ENCODE peak calls at places on chromosomes 4 and X, in seven cellular contexts. One of them, this sample, is unnamed.
A peak's percentile ranks its signal among the peaks of the same experiment; 100 is the strongest.

GRCh38 chr4:89298160-89298559 is 9.4 kb downstream of the GPRIN3 start:
- DNase-seq in ovary: no peak
- DNase-seq in body of pancreas: no peak
- DNase-seq in stomach: no peak
- DNase-seq in prostate gland: no peak
- DNase-seq in breast epithelium: no peak
- DNase-seq in esophagus muscularis mucosa: no peak
- DNase-seq in this sample: peak; percentile 56

GRCh38 chr4:137124278-137124932 is 407.9 kb downstream of the PCDH18 start:
- DNase-seq in ovary: no peak
- DNase-seq in body of pancreas: no peak
- DNase-seq in stomach: no peak
- DNase-seq in prostate gland: no peak
- DNase-seq in breast epithelium: no peak
- DNase-seq in esophagus muscularis mucosa: no peak
- DNase-seq in this sample: no peak

GRCh38 chrX:6729581-6729980 is 194.7 kb upstream of the VCX3A start:
- DNase-seq in ovary: no peak
- DNase-seq in body of pancreas: no peak
- DNase-seq in stomach: peak; percentile 33
- DNase-seq in prostate gland: no peak
- DNase-seq in breast epithelium: no peak
- DNase-seq in esophagus muscularis mucosa: no peak
- DNase-seq in this sample: no peak

GRCh38 chr4:180751009-180751408 is 1492.2 kb upstream of the TENM3 start:
- DNase-seq in ovary: no peak
- DNase-seq in body of pancreas: no peak
- DNase-seq in stomach: no peak
- DNase-seq in prostate gland: no peak
- DNase-seq in breast epithelium: no peak
- DNase-seq in esophagus muscularis mucosa: no peak
- DNase-seq in this sample: no peak

GRCh38 chr4:80840396-80840795 is 190.1 kb upstream of the BMP3 start:
- DNase-seq in ovary: no peak
- DNase-seq in body of pancreas: no peak
- DNase-seq in stomach: no peak
- DNase-seq in prostate gland: no peak
- DNase-seq in breast epithelium: no peak
- DNase-seq in esophagus muscularis mucosa: no peak
- DNase-seq in this sample: no peak

GRCh38 chr4:27861381-27861787 is 1000.7 kb downstream of the STIM2 start:
- DNase-seq in ovary: no peak
- DNase-seq in body of pancreas: peak; percentile 13
- DNase-seq in stomach: peak; percentile 48
- DNase-seq in prostate gland: peak; percentile 17
- DNase-seq in breast epithelium: no peak
- DNase-seq in esophagus muscularis mucosa: no peak
- DNase-seq in this sample: no peak

GRCh38 chr4:86543560-86544312 is 50.4 kb upstream of the PTPN13 start:
- DNase-seq in ovary: no peak
- DNase-seq in body of pancreas: no peak
- DNase-seq in stomach: no peak
- DNase-seq in prostate gland: no peak
- DNase-seq in breast epithelium: no peak
- DNase-seq in esophagus muscularis mucosa: no peak
- DNase-seq in this sample: no peak

GRCh38 chr4:138110815-138111214 is 131.3 kb downstream of the SLC7A11 start:
- DNase-seq in ovary: no peak
- DNase-seq in body of pancreas: no peak
- DNase-seq in stomach: no peak
- DNase-seq in prostate gland: no peak
- DNase-seq in breast epithelium: no peak
- DNase-seq in esophagus muscularis mucosa: no peak
- DNase-seq in this sample: no peak

GRCh38 chr4:184163813-184164212 is 53.9 kb downstream of the ENPP6 start:
- DNase-seq in ovary: no peak
- DNase-seq in body of pancreas: peak; percentile 73
- DNase-seq in stomach: peak; percentile 77
- DNase-seq in prostate gland: peak; percentile 35
- DNase-seq in breast epithelium: no peak
- DNase-seq in esophagus muscularis mucosa: peak; percentile 86
- DNase-seq in this sample: peak; percentile 55

GRCh38 chrX:70289793-70290770 is at the start of the genes KIF4A and PDZD11:
- DNase-seq in ovary: peak; percentile 68
- DNase-seq in body of pancreas: peak; percentile 81
- DNase-seq in stomach: peak; percentile 77
- DNase-seq in prostate gland: peak; percentile 45
- DNase-seq in breast epithelium: peak; percentile 76
- DNase-seq in esophagus muscularis mucosa: peak; percentile 92
- DNase-seq in this sample: peak; percentile 86
- TF ChIP-seq POLR2A in ovary: no peak
- TF ChIP-seq POLR2A in body of pancreas: peak; percentile 35
- TF ChIP-seq POLR2A in stomach: no peak
- TF ChIP-seq POLR2A in prostate gland: no peak
- TF ChIP-seq POLR2A in breast epithelium: no peak
- TF ChIP-seq POLR2A in esophagus muscularis mucosa: no peak
- TF ChIP-seq POLR2A in this sample: peak; percentile 38

DNA sequence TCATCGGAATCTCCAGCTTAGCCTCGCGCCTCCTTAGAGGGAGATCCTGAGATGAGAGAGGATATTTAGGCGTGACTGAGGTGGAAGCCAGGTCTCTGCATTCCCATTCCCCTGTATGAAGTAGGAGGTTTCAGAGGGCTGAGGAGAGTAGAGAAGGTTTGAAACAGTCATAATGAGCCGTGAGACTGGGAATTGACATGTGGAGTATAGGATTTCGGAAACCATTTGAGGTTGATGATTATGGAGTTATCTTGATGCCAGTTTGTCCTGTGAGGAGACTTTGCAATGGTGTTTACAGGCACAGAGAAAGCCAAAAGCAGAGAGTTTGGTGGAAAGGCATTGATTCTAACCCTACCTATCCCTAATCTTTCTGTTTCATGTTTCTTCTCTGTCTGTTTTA is 2.0 kb downstream of the CHST7 start:
- DNase-seq in ovary: no peak
- DNase-seq in body of pancreas: no peak
- DNase-seq in stomach: no peak
- DNase-seq in prostate gland: no peak
- DNase-seq in breast epithelium: no peak
- DNase-seq in esophagus muscularis mucosa: no peak
- DNase-seq in this sample: no peak
- H3K27ac ChIP-seq in ovary: peak overlapping the region; percentile 52
- H3K27ac ChIP-seq in body of pancreas: no peak overlapping the region
- H3K27ac ChIP-seq in stomach: peak overlapping the region; percentile 74
- H3K27ac ChIP-seq in prostate gland: no peak overlapping the region
- H3K27ac ChIP-seq in breast epithelium: peak overlapping the region; percentile 61
- H3K27ac ChIP-seq in esophagus muscularis mucosa: peak overlapping the region; percentile 75
- H3K27ac ChIP-seq in this sample: no peak overlapping the region

DNA sequence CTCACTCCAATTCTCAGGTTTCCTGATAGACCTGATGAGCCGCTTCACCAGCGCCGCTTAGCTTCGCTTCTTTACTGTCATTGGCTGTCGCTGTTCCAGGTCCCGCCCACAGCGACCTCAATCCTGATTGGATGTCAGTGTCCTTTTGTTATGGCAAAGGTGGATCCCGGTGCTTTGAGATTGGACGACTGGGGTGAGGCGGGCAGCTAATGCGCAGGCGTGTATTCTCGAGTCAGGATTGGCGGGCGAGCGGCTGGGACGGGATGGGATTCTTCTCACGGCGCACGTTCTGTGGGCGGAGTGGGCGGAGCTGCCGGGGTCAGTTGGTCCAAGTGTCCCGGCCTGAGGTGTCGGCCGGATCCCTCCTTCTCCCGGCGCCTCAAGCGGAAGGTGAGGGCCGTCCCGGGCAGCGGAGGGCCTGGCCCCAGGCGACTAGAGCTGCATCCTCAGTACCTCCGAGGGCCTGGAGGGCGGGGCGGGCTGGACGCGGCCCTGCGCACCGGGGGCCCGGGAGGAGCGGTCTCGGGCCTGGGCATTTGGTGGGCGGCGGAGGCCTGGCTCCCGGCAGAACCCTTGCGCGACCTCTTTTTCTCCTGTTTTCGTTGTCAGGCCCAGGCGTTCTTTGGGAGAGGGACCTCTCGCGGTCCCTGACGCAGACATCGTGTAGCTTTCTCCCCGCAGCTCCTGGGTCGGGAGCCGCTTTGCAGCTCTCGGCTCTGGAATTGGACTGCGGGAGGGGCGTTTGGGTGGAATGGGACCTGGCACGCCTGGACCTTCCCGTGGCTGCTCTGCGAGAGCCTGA is at the start of gene SCOC:
- DNase-seq in ovary: peak; percentile 98
- DNase-seq in body of pancreas: peak; percentile 98
- DNase-seq in stomach: peak; percentile 99
- DNase-seq in prostate gland: peak; percentile 100
- DNase-seq in breast epithelium: peak; percentile 99
- DNase-seq in esophagus muscularis mucosa: peak; percentile 100
- DNase-seq in this sample: peak; percentile 99
- TF ChIP-seq POLR2A in ovary: peak; percentile 57
- TF ChIP-seq POLR2A in body of pancreas: peak; percentile 81
- TF ChIP-seq POLR2A in stomach: no peak
- TF ChIP-seq POLR2A in prostate gland: peak; percentile 53
- TF ChIP-seq POLR2A in breast epithelium: peak; percentile 45
- TF ChIP-seq POLR2A in esophagus muscularis mucosa: no peak
- TF ChIP-seq POLR2A in this sample: peak; percentile 49

DNA sequence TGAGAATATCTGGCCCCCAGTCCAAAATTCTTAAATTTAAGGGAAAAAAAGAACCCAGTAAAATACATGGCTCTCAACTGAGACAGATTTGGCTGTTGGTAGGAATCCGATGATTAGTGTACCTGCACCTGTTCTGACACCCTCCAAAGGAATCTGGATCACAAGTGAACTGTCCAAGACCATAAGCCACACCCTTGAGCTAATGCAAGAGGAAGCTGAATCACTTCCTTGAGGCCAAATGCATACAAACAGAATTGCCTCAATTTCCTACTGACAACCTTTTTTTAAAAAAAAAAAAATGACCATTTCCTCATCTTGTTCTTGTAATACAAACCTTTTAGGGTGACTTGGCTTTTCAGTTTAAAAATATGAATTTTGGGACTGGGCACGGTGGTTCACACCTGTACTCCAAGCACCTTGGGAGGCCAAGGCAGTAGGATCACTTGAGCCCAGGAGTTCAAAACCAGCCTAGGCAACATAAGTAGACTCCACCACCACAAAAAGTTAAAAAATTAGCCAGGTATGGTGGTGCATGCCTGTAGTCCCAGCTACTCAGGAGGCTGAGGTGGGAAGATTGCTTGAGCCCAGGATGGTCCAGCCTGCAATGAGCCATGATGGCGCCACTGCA is 10.7 kb upstream of the FBXL5 start:
- DNase-seq in ovary: no peak
- DNase-seq in body of pancreas: no peak
- DNase-seq in stomach: no peak
- DNase-seq in prostate gland: no peak
- DNase-seq in breast epithelium: no peak
- DNase-seq in esophagus muscularis mucosa: no peak
- DNase-seq in this sample: no peak
- H3K27ac ChIP-seq in ovary: no peak overlapping the region
- H3K27ac ChIP-seq in body of pancreas: no peak overlapping the region
- H3K27ac ChIP-seq in stomach: peak overlapping the region; percentile 63
- H3K27ac ChIP-seq in prostate gland: no peak overlapping the region
- H3K27ac ChIP-seq in breast epithelium: no peak overlapping the region
- H3K27ac ChIP-seq in esophagus muscularis mucosa: no peak overlapping the region
- H3K27ac ChIP-seq in this sample: peak overlapping the region; percentile 40

GRCh38 chrX:37686348-37686736 is 751 bp downstream of the XK start:
- DNase-seq in ovary: no peak
- DNase-seq in body of pancreas: no peak
- DNase-seq in stomach: no peak
- DNase-seq in prostate gland: no peak
- DNase-seq in breast epithelium: no peak
- DNase-seq in esophagus muscularis mucosa: no peak
- DNase-seq in this sample: no peak

GRCh38 chrX:37686979-37687378 is 1.4 kb downstream of the XK start:
- DNase-seq in ovary: no peak
- DNase-seq in body of pancreas: no peak
- DNase-seq in stomach: no peak
- DNase-seq in prostate gland: no peak
- DNase-seq in breast epithelium: no peak
- DNase-seq in esophagus muscularis mucosa: no peak
- DNase-seq in this sample: no peak

GRCh38 chrX:37684426-37684825 is 1.2 kb upstream of the XK start:
- DNase-seq in ovary: no peak
- DNase-seq in body of pancreas: peak; percentile 29
- DNase-seq in stomach: no peak
- DNase-seq in prostate gland: no peak
- DNase-seq in breast epithelium: no peak
- DNase-seq in esophagus muscularis mucosa: no peak
- DNase-seq in this sample: no peak

GRCh38 chrX:37684918-37685317 is 673 bp upstream of the XK start:
- DNase-seq in ovary: no peak
- DNase-seq in body of pancreas: no peak
- DNase-seq in stomach: no peak
- DNase-seq in prostate gland: no peak
- DNase-seq in breast epithelium: no peak
- DNase-seq in esophagus muscularis mucosa: no peak
- DNase-seq in this sample: no peak

DNA sequence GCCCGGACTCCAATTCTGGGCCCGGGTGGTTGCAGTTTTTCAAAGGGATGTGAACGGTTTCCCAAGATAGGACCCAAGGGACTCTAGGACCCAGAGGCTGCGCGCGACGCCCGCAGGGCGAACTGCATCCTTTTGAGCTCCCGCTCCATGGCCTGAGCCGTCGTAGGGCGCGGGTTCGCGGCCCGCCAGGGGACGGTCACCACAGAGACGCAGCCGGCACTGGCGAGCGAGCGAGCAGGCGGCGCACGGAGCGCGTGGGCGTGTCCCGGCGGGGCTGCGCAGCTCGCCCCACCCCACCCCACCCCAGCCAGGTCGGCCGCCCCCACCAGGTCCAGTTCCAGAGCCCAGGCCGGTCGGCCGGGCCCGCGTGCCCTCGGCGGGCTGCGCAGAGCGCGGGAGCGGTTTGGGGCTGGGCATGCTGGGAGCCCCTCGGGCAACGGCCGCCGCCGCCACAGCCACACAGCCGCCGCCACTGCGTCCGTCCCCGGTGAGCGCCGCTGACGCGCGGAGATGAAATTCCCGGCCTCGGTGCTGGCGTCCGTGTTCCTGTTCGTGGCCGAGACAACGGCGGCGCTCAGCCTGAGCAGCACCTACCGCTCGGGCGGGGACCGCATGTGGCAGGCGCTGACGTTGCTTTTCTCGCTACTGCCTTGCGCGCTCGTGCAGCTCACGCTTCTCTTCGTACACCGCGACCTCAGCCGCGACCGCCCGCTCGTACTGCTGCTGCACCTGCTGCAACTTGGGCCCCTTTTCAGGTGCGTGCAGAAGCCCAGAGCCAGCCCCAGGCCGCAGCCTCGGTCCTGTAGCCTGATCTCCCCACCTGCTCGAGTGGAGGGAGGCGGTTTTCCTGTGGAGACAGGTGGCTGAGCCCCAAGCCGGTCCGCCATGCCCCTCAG is at the start of gene XK:
- DNase-seq in ovary: peak; percentile 19
- DNase-seq in body of pancreas: peak; percentile 62
- DNase-seq in stomach: peak; percentile 65
- DNase-seq in prostate gland: peak; percentile 16
- DNase-seq in breast epithelium: peak; percentile 52
- DNase-seq in esophagus muscularis mucosa: no peak
- DNase-seq in this sample: peak; percentile 25
- TF ChIP-seq POLR2A in ovary: no peak
- TF ChIP-seq POLR2A in body of pancreas: peak; percentile 77
- TF ChIP-seq POLR2A in stomach: no peak
- TF ChIP-seq POLR2A in prostate gland: peak; percentile 13
- TF ChIP-seq POLR2A in breast epithelium: no peak
- TF ChIP-seq POLR2A in esophagus muscularis mucosa: no peak
- TF ChIP-seq POLR2A in this sample: peak; percentile 51

This sample was measured in Peyer's patch.